ENCODE peak calls at places on chromosome 17, in seven cellular contexts. U is prostate gland, F is heart left ventricle, E is colonic mucosa, D is WERI-Rb-1, Z is A549, N is PC-3. A is an unnamed sample.

GRCh38 chr17:63419398-63419797 is 26.7 kb downstream of the CYB561 start:
- DNase-seq in U (no peak), F (no peak), E (no peak), D (no peak), Z (no peak), N (no peak), A (no peak)

GRCh38 chr17:21345236-21345635 is 30.9 kb upstream of the KCNJ12 start:
- DNase-seq in U (no peak), F (no peak), E (no peak), D (no peak), Z (no peak), N (no peak), A (no peak)

GRCh38 chr17:45170976-45171337 is 9.3 kb downstream of the HEXIM2 start:
- DNase-seq in U (peak; percentile 82), F (peak; percentile 67), E (peak; percentile 64), D (no peak), Z (peak; percentile 93), N (peak; percentile 88), A (peak; percentile 79)

GRCh38 chr17:49406791-49407190 is 7.9 kb downstream of the PHB1 start:
- DNase-seq in U (no peak), F (no peak), E (no peak), D (no peak), Z (no peak), N (no peak), A (no peak)

GRCh38 chr17:45248132-45248936 is 13.6 kb downstream of the SPATA32 start:
- DNase-seq in U (peak; percentile 51), F (no peak), E (peak; percentile 75), D (peak; percentile 75), Z (peak; percentile 62), N (peak; percentile 83), A (no peak)

GRCh38 chr17:12730421-12730820 is 58.9 kb upstream of the ARHGAP44 start:
- DNase-seq in U (no peak), F (no peak), E (peak; percentile 5), D (no peak), Z (no peak), N (no peak), A (no peak)

GRCh38 chr17:78040561-78041400 is 82.3 kb downstream of the TNRC6C start:
- DNase-seq in U (peak; percentile 72), F (peak; percentile 50), E (peak; percentile 31), D (peak; percentile 77), Z (peak; percentile 81), N (peak; percentile 80), A (peak; percentile 26)

GRCh38 chr17:50908860-50909764 is 43.0 kb upstream of the TOB1 start:
- DNase-seq in U (peak; percentile 91), F (peak; percentile 66), E (no peak), D (peak; percentile 82), Z (no peak), N (no peak), A (no peak)

GRCh38 chr17:48051706-48052486 is 3.7 kb downstream of the NFE2L1 start:
- DNase-seq in U (peak; percentile 28), F (peak; percentile 88), E (peak; percentile 42), D (no peak), Z (peak; percentile 52), N (no peak), A (peak; percentile 92)

GRCh38 chr17:34199932-34200534 is 55.1 kb upstream of the CCL2 start:
- DNase-seq in U (peak; percentile 83), F (peak; percentile 76), E (peak; percentile 78), D (peak; percentile 69), Z (peak; percentile 87), N (peak; percentile 77), A (peak; percentile 82)

GRCh38 chr17:74211141-74211928 is 2.0 kb upstream of the TTYH2 start:
- DNase-seq in U (no peak), F (no peak), E (no peak), D (no peak), Z (no peak), N (peak; percentile 28), A (no peak)

GRCh38 chr17:2195729-2196128 is 107.9 kb downstream of the SMG6 start:
- DNase-seq in U (no peak), F (no peak), E (no peak), D (no peak), Z (no peak), N (peak; percentile 21), A (no peak)

GRCh38 chr17:81708739-81709185 is 3.3 kb upstream of the SLC25A10 start:
- DNase-seq in U (no peak), F (no peak), E (no peak), D (no peak), Z (no peak), N (no peak), A (no peak)

GRCh38 chr17:41917957-41918391 is 777 bp downstream of the ACLY start:
- DNase-seq in U (peak; percentile 44), F (peak; percentile 56), E (peak; percentile 78), D (peak; percentile 90), Z (peak; percentile 44), N (peak; percentile 33), A (peak; percentile 41)

GRCh38 chr17:34254651-34255380 is at the start of gene CCL2:
- DNase-seq in U (peak; percentile 73), F (peak; percentile 82), E (peak; percentile 65), D (peak; percentile 15), Z (peak; percentile 76), N (no peak), A (peak; percentile 53)

GRCh38 chr17:69123626-69124025 is 18.1 kb downstream of the ABCA6 start:
- DNase-seq in U (no peak), F (no peak), E (no peak), D (no peak), Z (no peak), N (no peak), A (no peak)

GRCh38 chr17:75440738-75441448 is 15.5 kb upstream of the TMEM94 start:
- DNase-seq in U (no peak), F (no peak), E (no peak), D (no peak), Z (no peak), N (no peak), A (no peak)

GRCh38 chr17:9700754-9701476 is 55.6 kb downstream of the USP43 start:
- DNase-seq in U (no peak), F (no peak), E (no peak), D (no peak), Z (no peak), N (no peak), A (peak; percentile 7)

GRCh38 chr17:81444610-81445339 is 49.5 kb downstream of the BAHCC1 start:
- DNase-seq in U (no peak), F (no peak), E (no peak), D (no peak), Z (no peak), N (no peak), A (no peak)

GRCh38 chr17:8243827-8244226 is 4.0 kb downstream of the CTC1 start:
- DNase-seq in U (no peak), F (no peak), E (no peak), D (no peak), Z (peak; percentile 31), N (no peak), A (no peak)

GRCh38 chr17:22511431-22511830 is 819.1 kb downstream of the KCNJ18 start:
- DNase-seq in U (no peak), F (no peak), E (no peak), D (no peak), Z (no peak), N (no peak), A (no peak)

GRCh38 chr17:58200024-58200633 is 7.6 kb downstream of the EPX start:
- DNase-seq in U (peak; percentile 20), F (peak; percentile 18), E (peak; percentile 42), D (peak; percentile 84), Z (peak; percentile 80), N (peak; percentile 78), A (peak; percentile 35)
- TF ChIP-seq CTCF in U (peak; percentile 15), F (peak; percentile 49), E (peak; percentile 43), D (peak; percentile 89), Z (peak; percentile 64), N (peak; percentile 85), A (peak; percentile 62)

DNA sequence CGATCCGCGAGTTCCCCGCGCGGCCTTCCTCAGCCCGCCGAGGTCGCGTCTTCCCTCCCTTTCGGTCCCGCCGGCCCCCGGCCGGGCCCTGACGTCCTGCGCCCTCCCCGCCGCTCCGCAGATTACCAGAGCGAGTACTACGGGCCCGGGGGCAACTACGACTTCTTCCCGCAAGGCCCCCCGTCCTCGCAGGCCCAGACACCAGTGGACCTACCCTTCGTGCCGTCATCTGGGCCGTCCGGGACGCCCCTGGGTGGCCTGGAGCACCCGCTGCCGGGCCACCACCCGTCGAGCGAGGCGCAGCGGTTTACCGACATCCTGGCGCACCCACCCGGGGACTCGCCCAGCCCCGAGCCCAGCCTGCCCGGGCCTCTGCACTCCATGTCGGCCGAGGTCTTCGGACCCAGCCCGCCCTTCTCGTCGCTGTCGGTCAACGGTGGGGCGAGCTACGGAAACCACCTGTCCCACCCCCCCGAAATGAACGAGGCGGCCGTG is 5.4 kb downstream of the LHX1 start:
- DNase-seq in U (no peak), F (no peak), E (no peak), D (no peak), Z (no peak), N (no peak), A (no peak)
- H3K4me3 ChIP-seq in U (no peak overlapping the region), F (peak overlapping the region; percentile 14), E (no peak overlapping the region), D (peak overlapping the region; percentile 20), Z (no peak overlapping the region), N (no peak overlapping the region), A (peak overlapping the region; percentile 31)

DNA sequence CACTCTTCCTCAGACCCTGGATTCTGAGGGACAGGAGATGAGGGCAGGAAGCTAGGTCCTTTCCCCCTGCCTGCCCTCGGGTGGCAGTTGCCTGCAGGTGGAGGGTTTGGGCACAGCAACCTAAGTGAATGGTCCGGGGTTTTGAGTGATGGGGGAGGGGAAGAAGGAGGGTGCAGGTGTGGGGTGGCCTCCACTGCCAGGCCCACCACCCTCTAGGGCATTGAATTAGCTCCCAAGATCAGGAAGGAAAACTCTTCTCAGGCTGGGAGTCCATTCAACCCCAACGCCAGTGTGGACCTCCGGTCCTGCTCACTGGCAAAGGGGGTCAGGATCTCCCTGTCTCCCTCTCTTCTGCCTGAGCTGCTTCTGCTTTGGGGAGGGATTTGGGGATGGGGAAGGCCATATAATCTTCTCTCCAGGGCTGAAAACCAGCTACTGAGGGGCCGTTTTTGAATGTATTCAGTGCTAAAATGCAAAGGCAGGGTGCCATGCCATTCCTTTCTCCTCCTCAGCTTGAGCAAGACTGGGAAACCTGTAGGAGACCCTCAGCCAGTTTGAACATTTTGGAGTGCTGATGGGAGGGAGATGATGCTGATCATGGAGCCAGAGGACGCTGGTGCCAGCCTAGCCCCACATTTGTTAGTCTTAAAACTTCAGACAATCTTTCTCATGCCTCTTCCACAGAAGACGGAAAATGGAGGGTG is 18.8 kb downstream of the GRB7 start:
- DNase-seq in U (no peak), F (no peak), E (no peak), D (no peak), Z (no peak), N (no peak), A (no peak)
- TF ChIP-seq CTCF in U (no peak), F (no peak), E (no peak), D (no peak), Z (no peak), N (no peak), A (no peak)

DNA sequence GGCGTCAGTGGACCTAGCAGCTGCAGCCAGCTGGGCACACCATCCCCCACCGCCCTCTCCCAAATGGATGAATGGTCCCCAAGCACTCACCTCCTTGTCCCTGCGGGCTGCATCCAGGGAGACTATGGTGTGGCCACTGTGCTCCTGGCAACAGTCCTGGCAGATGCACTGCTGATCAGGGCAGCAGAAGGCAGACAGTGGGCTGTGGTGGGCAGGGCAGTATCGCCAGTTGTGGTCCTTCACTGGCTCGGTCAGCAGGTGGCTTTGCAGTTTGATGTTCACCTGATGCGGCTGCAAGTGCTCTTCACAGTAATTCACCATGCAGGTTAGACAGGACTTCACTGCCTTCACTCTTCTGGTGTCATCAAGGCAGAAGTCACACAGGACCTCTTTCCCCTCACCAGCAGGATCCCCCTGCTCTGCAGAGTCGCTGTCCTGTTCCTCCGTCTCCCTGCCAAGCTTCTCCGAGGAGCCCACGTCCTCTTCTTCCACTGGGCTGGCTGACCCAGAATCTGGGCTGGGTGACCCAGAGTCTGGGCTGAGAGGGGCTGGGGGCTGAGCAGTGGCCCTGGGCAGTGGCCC is 31.6 kb upstream of the FBXW10B start:
- DNase-seq in U (no peak), F (peak; percentile 21), E (peak; percentile 48), D (no peak), Z (peak; percentile 59), N (peak; percentile 50), A (no peak)
- H3K4me3 ChIP-seq in U (peak overlapping the region; percentile 20), F (peak overlapping the region; percentile 71), E (peak overlapping the region; percentile 59), D (no peak overlapping the region), Z (peak overlapping the region; percentile 66), N (peak overlapping the region; percentile 79), A (peak overlapping the region; percentile 70)

A was measured in fibroblast of villous mesenchyme.